ENCODE peak calls at places on chromosomes 6 and 20, in four cellular contexts. Z, K, G and M are unnamed samples.

GRCh38 chr20:33278700-33279099 is 4.3 kb upstream of the BPIFB1 start:
- DNase-seq in Z (no peak), K (no peak), G (no peak), M (no peak)

GRCh38 chr6:169501777-169502313 is 200.0 kb downstream of the WDR27 start:
- DNase-seq in G (no peak), K (no peak), Z (no peak), M (no peak)

GRCh38 chr6:15876406-15876805 is 213.6 kb upstream of the DTNBP1 start:
- DNase-seq in G (no peak), K (peak), Z (peak), M (no peak)

GRCh38 chr6:35505985-35506384 is 6.7 kb downstream of the TULP1 start:
- DNase-seq in Z (no peak), K (no peak), G (no peak), M (no peak)

GRCh38 chr6:139657121-139657520 is 282.7 kb upstream of the CITED2 start:
- DNase-seq in K (no peak), G (no peak), Z (no peak), M (no peak)

GRCh38 chr6:38018755-38019165 is 199.2 kb downstream of the ZFAND3 start:
- DNase-seq in Z (no peak), G (no peak), K (no peak), M (no peak)

GRCh38 chr6:22808466-22808865 is 239.1 kb downstream of the HDGFL1 start:
- DNase-seq in Z (no peak), G (no peak), K (no peak), M (no peak)

GRCh38 chr6:77447254-77447653 is 16.0 kb downstream of the HTR1B start:
- DNase-seq in K (no peak), Z (no peak), G (no peak), M (no peak)

GRCh38 chr6:72522735-72523141 is 99.1 kb upstream of the KCNQ5 start:
- DNase-seq in Z (peak), G (no peak), K (peak), M (no peak)

GRCh38 chr20:44425923-44426322 is 49.8 kb upstream of the TTPAL start:
- DNase-seq in Z (no peak), K (no peak), G (no peak), M (no peak)

GRCh38 chr6:170181338-170181690 is 109.6 kb downstream of the DLL1 start:
- DNase-seq in K (no peak), G (no peak), Z (no peak), M (no peak)

GRCh38 chr20:46099491-46100287 is 9.9 kb upstream of the NCOA5 start:
- DNase-seq in G (no peak), K (peak), Z (no peak), M (peak)

GRCh38 chr20:61073376-61073775 is 178.7 kb upstream of the CDH4 start:
- DNase-seq in Z (no peak), K (no peak), G (no peak), M (no peak)

GRCh38 chr6:150866147-150867073 is 908 bp downstream of the MTHFD1L start:
- DNase-seq in G (peak), K (peak), Z (peak), M (peak)

GRCh38 chr20:62534526-62535221 is 58.9 kb upstream of the GATA5 start:
- DNase-seq in G (no peak), K (no peak), Z (no peak), M (no peak)

DNA sequence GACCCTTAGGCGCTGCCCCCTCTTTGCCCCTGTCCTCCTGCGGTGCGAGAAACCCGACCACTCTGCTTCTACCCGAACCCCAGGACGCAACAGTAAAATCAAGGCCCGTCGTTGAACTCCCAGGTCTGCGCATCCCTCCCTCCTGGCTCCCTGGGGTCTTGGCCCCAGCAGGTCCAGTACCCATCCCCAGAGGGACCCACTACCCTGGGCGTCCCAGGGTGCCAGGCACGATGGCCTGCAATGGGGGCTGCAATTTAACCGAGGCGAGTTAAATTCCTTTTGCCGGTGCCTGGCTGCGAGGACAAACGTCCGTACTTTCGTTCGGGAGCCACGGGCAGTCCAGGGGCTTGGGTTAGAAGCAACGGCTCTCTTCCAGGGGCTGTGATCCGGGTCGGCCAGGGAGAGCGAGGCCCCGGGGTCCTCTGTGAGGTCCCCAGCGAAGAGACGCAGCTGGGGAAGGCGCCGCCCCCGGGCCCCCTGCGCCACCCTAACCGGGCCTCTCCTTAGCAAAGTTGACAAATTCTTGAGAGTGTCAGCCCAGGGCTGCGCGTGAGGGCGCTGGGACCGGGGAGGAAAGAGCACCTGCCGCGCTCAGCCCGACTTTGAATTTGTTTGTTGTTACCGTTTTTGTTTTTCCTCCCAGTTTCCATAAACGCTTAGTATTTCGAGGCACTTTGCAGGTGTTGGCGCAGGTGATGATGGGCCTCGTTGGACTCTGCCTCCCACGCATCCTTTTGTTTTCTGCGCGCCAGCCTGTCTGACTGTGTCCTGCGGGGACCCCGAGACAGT is 6.1 kb downstream of the OLIG3 start:
- DNase-seq in G (no peak), Z (no peak), K (no peak), M (no peak)
- TF ChIP-seq EZH2 in G (no peak), Z (no peak), K (peak), M (no peak)

DNA sequence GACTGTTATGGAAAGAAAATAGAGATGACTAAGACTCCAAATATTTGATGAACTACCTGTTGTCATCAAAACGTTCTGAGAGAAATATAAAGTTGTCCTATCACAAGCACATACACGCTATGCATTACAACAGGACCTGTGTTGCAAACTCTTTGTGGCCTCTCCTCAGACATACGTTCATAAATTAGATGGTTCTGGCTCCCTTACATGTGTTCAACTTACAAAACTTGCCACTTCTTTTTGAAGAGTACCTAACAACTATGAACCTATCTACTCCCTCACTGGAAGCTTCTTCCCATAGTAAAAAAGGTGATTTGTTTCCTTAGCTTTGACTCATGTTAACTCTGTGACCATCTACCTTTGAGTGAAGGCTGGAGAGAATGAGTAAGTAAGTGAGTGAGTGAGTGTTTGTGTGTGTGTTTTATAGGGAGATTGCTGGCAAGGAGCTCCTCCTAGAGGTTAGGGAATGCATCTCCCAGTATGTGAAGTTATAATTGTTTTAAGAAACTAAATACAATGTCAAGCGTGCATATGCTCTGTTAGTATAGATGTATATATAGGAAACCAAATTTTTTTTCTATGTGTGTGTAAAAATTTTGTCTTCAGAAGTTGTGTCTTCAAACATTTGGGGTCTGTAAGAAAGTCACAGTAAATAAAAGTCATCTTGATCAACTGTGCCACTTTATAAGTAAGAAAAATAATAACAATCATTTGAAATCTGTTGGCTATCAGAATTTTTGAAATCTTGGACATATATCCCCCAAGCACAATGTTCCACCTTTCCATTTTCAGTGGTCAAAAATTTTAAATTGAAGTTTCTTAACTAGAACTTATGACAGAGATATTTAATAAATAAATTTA is 1211.1 kb upstream of the GJE1 start:
- DNase-seq in Z (peak), G (peak), K (peak), M (no peak)
- H2AFZ ChIP-seq in Z (no peak), G (peak), K (no peak), M (no peak)

GRCh38 chr20:25148181-25148981 is 47.1 kb upstream of the ENTPD6 start:
- DNase-seq in Z (no peak), K (no peak), G (no peak), M (no peak)
- TF ChIP-seq EZH2 in Z (no peak), K (no peak), G (no peak), M (no peak)

GRCh38 chr6:27837636-27838512 is 74.3 kb downstream of the OR2B2 start:
- DNase-seq in Z (peak), K (peak), G (peak), M (peak)

GRCh38 chr6:27834879-27835549 is 77.2 kb downstream of the OR2B2 start:
- DNase-seq in G (no peak), K (no peak), Z (no peak), M (no peak)

GRCh38 chr6:27836783-27837635 is 75.2 kb downstream of the OR2B2 start:
- DNase-seq in G (peak), K (peak), Z (peak), M (no peak)

GRCh38 chr6:27836080-27836782 is 76.0 kb downstream of the OR2B2 start:
- DNase-seq in Z (no peak), K (no peak), G (no peak), M (no peak)

DNA sequence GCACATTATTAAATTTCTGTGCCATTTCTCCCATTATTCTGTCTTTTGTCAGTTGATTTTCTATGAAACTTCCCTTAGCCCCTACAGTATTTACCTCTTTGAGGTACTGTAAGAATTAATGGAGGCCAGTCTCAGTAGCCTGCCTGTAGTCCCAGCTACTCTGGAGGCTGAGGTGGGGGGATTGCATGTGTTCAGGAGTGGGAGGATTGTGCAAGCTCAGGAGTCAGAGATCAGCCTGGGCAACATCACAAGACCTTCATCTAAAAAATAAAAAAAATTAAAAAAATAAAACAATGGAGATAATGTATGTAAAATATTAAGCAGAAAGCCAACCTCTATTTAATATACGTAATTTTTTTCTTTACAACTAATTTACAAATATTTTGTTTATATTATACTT is 77.8 kb downstream of the OR2B2 start:
- DNase-seq in Z (no peak), G (no peak), K (no peak), M (no peak)
- H2AFZ ChIP-seq in Z (no peak), G (no peak), K (no peak), M (no peak)

GRCh38 chr6:89117285-89118108 is at the start of gene SRSF12:
- DNase-seq in K (peak), G (no peak), Z (no peak), M (no peak)
- TF ChIP-seq EZH2 in K (no peak), G (no peak), Z (no peak), M (no peak)

DNA sequence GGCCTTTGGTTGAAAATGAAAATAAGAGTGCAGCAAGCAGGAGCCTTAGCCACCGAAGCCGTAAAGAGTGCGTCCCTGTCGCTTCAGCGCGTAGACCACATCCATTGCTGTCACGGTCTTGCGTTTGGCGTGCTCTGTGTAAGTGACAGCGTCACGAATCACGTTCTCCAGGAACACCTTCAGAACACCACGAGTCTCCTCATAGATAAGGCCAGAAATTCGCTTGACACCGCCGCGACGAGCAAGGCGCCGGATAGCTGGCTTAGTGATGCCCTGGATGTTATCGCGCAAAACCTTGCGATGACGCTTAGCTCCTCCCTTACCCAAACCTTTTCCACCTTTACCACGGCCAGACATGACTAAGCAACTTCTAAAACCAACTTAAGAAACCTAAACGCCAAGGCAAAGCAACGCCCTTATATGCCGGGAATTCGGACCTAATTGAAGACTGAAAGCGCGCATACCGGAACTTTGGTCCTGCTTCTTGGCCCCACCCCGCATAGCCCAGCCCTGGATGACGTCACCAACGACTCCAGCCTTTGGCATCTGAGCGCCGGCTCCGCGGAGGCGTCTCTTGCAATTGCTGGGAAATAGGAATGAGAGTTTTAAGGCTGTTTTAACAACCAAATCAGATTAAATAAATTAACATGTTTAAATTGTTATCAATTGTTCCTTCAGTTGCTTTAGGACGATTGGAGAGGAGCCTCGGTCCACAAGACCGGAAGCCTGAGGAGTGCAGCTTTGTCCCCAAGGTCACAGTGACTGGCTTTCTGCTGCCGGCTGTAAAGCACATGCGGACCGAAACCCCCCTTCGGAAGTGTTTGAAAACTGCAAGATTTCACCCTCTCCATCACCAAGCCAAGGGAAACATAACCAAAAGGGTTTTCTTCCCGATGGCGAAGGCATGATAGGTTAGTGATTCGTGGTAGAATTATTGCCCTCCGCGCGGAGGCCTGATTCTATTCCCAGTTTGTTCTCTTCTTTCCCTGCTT is 79.6 kb upstream of the BTN3A2 start:
- DNase-seq in Z (peak), K (peak), G (peak), M (peak)
- H2AFZ ChIP-seq in Z (peak), K (peak), G (peak), M (peak)

GRCh38 chr6:5083813-5084191 is 1.3 kb upstream of the PPP1R3G start:
- DNase-seq in Z (no peak), K (no peak), G (no peak), M (no peak)
- TF ChIP-seq EZH2 in Z (no peak), K (no peak), G (no peak), M (no peak)